ENCODE peak calls at places on chromosomes 12 and 14, in six cellular contexts. A is CD4-positive, alpha-beta T cell; O is neural progenitor cell; C is uterus; E is RWPE1; Y is heart left ventricle. V is an unnamed sample.

GRCh38 chr12:34379142-34379541 is 356.8 kb downstream of the ALG10 start:
- DNase-seq in A (no peak), O (no peak), C (no peak), E (no peak), Y (no peak), V (no peak)

GRCh38 chr12:386651-387050 is 2.5 kb downstream of the KDM5A start:
- DNase-seq in A (no peak), O (no peak), C (no peak), E (no peak), Y (no peak), V (no peak)

GRCh38 chr12:72957454-72957853 is 685.3 kb downstream of the TRHDE start:
- DNase-seq in A (no peak), O (no peak), C (no peak), E (no peak), Y (no peak), V (no peak)

GRCh38 chr12:68631177-68631576 is 20.5 kb downstream of the RAP1B start:
- DNase-seq in A (no peak), O (no peak), C (no peak), E (no peak), Y (no peak), V (no peak)

GRCh38 chr12:106044773-106045172 is 94.0 kb downstream of the NUAK1 start:
- DNase-seq in A (no peak), O (no peak), C (no peak), E (no peak), Y (no peak), V (no peak)

GRCh38 chr14:30482270-30482669 is 76.7 kb upstream of the G2E3 start:
- DNase-seq in A (no peak), O (no peak), C (no peak), E (no peak), Y (no peak), V (no peak)

GRCh38 chr12:68919581-68920239 is 13.3 kb downstream of the CPM start:
- DNase-seq in A (no peak), O (no peak), C (no peak), E (no peak), Y (no peak), V (no peak)

GRCh38 chr14:103141117-103141796 is 18.0 kb downstream of the TNFAIP2 start:
- DNase-seq in A (no peak), O (peak), C (no peak), E (peak), Y (no peak), V (peak)

GRCh38 chr14:102781063-102781462 is 3.8 kb downstream of the TRAF3 start:
- DNase-seq in A (no peak), O (no peak), C (no peak), E (no peak), Y (no peak), V (no peak)

GRCh38 chr14:29410581-29410980 is 517.1 kb downstream of the PRKD1 start:
- DNase-seq in A (no peak), O (no peak), C (no peak), E (no peak), Y (no peak), V (no peak)

GRCh38 chr12:104656383-104656782 is 199.6 kb downstream of the CHST11 start:
- DNase-seq in A (no peak), O (peak), C (no peak), E (no peak), Y (no peak), V (no peak)

GRCh38 chr12:104652910-104653309 is 196.2 kb downstream of the CHST11 start:
- DNase-seq in A (no peak), O (no peak), C (no peak), E (no peak), Y (no peak), V (no peak)

GRCh38 chr12:104655059-104655609 is 198.4 kb downstream of the CHST11 start:
- DNase-seq in A (no peak), O (peak), C (no peak), E (no peak), Y (no peak), V (no peak)

GRCh38 chr12:104651812-104652211 is 195.1 kb downstream of the CHST11 start:
- DNase-seq in A (no peak), O (no peak), C (no peak), E (no peak), Y (no peak), V (no peak)

GRCh38 chr12:104653730-104654328 is 197.1 kb downstream of the CHST11 start:
- DNase-seq in A (no peak), O (peak), C (no peak), E (no peak), Y (no peak), V (no peak)
- TF ChIP-seq CTCF in A (peak), O (peak), C (no peak), E (no peak), Y (no peak), V (no peak)

DNA sequence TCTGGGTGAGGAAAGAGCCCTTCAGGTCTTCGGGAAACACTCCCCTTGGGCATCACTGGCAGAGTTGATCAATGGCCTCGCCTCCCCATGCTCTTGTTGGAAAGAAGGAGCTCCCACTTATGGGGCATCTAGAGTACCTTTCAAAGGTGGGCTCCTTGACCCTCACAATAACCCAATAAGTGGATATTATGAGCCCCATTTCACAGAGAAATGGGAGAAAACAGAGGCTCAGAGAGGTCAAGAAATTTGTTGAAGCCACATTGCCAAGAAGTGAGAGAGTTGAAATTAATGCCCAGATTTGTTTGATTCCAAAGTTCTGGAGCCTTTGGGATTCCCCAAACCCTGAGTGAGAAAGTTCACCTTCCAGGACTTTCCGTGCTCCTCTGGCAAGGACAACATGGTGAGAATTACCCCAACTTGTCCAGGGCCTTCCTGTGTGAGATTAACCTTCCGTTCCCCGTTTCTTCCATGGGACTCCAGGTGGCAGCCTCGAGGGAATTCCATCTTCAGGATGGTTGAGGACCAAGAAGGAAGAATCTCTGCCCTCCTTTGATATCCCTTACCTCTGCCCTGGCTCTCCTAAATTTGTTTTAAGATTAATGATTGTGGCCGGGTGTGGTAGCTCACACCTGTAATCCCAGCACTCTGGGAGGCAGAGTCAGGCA is 7.5 kb upstream of the CHD4 start:
- DNase-seq in A (no peak), O (peak), C (no peak), E (no peak), Y (no peak), V (no peak)
- TF ChIP-seq CTCF in A (no peak), O (peak), C (no peak), E (no peak), Y (no peak), V (no peak)

GRCh38 chr12:23210573-23210972 is 585.6 kb downstream of the ETNK1 start:
- DNase-seq in A (no peak), O (no peak), C (no peak), E (no peak), Y (no peak), V (no peak)
- TF ChIP-seq CTCF in A (no peak), O (no peak), C (no peak), E (no peak), Y (no peak), V (no peak)

DNA sequence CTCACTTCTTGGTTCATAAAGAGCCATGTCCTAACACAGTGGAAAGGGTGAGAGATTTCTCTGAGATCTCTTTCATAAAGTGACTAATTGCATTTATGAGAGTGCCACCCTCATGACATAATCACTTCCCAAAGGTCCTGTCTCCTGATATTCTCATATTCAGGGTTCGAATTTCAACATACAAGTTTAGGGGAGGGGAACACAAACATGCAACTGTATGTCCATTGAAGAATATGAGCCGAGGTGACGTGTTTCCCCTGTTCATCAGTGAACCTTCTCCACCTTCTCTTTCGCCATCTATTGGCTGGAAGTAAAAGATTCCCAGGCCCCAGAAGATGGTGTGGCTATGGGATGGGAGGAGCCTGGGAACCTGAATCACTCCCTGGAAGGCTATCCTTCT is 354.2 kb upstream of the ATP2B1 start:
- DNase-seq in A (no peak), O (no peak), C (no peak), E (peak), Y (no peak), V (no peak)
- TF ChIP-seq CTCF in A (no peak), O (no peak), C (no peak), E (no peak), Y (no peak), V (no peak)

DNA sequence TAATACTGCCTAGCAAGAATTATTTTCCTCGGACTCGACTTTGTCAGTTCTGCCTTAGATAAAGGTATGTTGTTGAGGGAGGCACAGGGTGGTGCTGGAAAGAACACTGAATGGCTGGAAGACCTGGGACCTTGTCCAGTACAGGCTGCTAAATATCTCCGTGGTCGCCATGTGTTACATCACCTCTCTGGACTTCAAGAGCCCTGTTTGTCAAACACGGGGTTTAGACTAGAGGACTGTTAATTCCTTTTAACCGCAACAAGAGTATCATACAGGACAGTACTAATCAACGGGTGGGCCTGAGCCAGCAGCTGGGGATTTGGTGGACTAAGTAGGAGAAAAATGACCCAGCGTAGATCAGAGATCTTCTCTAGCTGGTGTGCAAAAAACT is 476.3 kb downstream of the LRIG3 start:
- DNase-seq in A (no peak), O (no peak), C (no peak), E (no peak), Y (no peak), V (no peak)
- TF ChIP-seq CTCF in A (no peak), O (no peak), C (no peak), E (no peak), Y (no peak), V (no peak)

GRCh38 chr12:128969480-128970055 is 116.3 kb downstream of the GLT1D1 start:
- DNase-seq in A (no peak), O (peak), C (no peak), E (peak), Y (no peak), V (no peak)
- TF ChIP-seq CTCF in A (peak), O (peak), C (no peak), E (no peak), Y (peak), V (peak)